ENCODE peak calls at places on chromosomes 5 and 9, in seven cellular contexts. R, A, K, O, G, N and S are unnamed samples.

GRCh38 chr5:178238313-178238635 is 5.7 kb upstream of the PHYKPL start:
- DNase-seq in R (no peak), A (no peak), K (no peak), O (peak), G (no peak), N (no peak), S (no peak)

GRCh38 chr5:17042041-17042440 is 106.0 kb upstream of the MYO10 start:
- DNase-seq in R (no peak), A (no peak), K (no peak), O (no peak), G (no peak), N (no peak), S (no peak)

GRCh38 chr5:34817558-34818351 is 21.2 kb upstream of the TTC23L start:
- DNase-seq in R (no peak), A (no peak), K (no peak), O (no peak), G (no peak), N (no peak), S (no peak)

GRCh38 chr9:125990793-125991220 is 243.6 kb downstream of the PBX3 start:
- DNase-seq in R (no peak), A (no peak), K (no peak), O (no peak), G (no peak), N (no peak), S (no peak)

GRCh38 chr9:85155380-85155779 is 485.9 kb downstream of the NTRK2 start:
- DNase-seq in R (no peak), A (no peak), K (no peak), O (no peak), G (no peak), N (no peak), S (no peak)

GRCh38 chr5:13991365-13991764 is 46.9 kb upstream of the DNAH5 start:
- DNase-seq in R (no peak), A (no peak), K (no peak), O (no peak), G (no peak), N (no peak), S (no peak)

GRCh38 chr5:149264432-149265069 is 7.1 kb upstream of the AFAP1L1 start:
- DNase-seq in R (peak), A (peak), K (peak), O (peak), G (peak), N (peak), S (peak)

GRCh38 chr9:107712390-107712789 is 222.8 kb upstream of the KLF4 start:
- DNase-seq in R (no peak), A (no peak), K (no peak), O (no peak), G (no peak), N (no peak), S (no peak)

GRCh38 chr5:132283423-132284043 is 10.7 kb upstream of the SLC22A4 start:
- DNase-seq in R (peak), A (peak), K (no peak), O (no peak), G (peak), N (no peak), S (no peak)

GRCh38 chr5:66273131-66273530 is 129.0 kb downstream of the SREK1 start:
- DNase-seq in R (no peak), A (no peak), K (no peak), O (no peak), G (no peak), N (no peak), S (no peak)

GRCh38 chr9:137881591-137882505 is 4.3 kb downstream of the CACNA1B start:
- DNase-seq in R (no peak), A (no peak), K (no peak), O (no peak), G (no peak), N (no peak), S (no peak)
- H3K4me3 ChIP-seq in R (no peak), A (no peak), K (no peak), O (no peak), G (no peak), N (no peak), S (no peak)

DNA sequence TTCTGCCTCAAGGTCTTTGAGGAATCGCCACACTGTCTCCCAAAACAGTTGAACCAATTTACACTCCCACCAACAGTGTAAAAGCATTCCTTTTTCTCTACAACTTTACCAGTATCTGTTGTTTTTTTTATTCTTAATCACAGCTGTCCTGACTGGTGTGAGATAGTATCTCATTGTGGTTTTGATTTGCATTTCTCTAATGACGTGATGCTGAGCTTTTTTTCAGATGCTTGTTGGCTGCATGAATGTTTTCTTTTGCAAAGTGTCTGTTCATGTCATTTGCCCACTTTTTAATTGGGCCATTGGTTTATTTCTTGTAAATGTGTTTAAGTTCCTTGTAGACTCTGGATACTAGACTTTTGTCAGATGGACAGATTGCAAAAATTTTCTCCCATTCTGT is 400.0 kb downstream of the DEPDC1B start:
- DNase-seq in R (no peak), A (no peak), K (no peak), O (no peak), G (no peak), N (no peak), S (no peak)
- H3K27ac ChIP-seq in R (no peak), A (no peak), K (no peak), O (no peak), G (no peak), N (no peak), S (no peak)

DNA sequence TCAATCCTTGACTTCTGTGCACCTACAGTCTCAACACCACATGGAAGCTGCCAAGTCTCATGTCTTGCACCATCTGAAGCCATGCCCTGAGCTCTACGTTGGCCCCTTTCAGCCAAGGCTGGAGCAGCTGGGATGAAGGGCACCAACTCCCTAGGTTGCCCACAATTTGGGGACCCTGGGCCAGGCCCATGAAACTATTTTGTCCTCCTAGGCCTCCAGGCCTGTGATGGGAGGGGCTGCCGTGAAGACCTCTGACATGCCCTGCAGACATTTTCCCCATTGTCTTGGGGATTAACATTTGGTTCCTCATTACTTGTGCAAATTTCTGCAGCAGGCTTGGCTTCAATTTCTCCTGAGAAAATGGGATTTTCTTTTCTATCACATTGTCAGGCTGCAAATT is 285.1 kb downstream of the DTWD2 start:
- DNase-seq in R (no peak), A (no peak), K (no peak), O (no peak), G (no peak), N (no peak), S (no peak)
- H3K4me3 ChIP-seq in R (no peak), A (no peak), K (no peak), O (no peak), G (no peak), N (no peak), S (no peak)

DNA sequence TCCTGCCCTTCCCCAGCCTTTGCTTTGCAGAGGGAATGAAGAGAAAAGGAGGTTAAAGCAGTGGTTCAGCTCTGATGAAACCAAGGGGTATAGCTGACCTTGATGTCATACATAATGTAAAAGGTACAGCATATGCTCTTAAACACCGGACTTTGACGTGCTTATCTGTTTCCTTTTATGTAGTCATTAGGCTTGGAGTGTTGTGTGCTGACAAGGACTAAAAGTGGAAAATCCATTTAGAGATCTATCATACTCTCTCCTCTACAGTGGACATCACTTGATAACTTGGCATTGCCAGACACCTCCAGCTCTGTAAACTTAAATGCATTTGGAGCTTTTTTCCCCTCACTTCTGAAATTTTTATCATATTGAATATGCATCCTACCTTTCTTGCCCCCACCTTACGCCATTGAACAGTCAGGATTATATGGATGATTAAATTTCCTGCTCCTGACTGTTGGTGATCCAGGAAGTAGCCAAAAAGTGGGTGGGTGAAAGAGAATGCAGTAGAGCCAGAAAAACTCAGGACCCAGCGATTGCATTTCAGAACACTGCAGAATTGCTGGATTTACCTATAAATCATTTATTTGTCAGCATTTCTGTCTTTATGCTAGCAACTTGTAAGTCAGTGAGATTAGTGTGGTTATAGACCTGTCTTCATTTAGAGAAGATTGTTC is 4.1 kb downstream of the TNFAIP8 start:
- DNase-seq in R (no peak), A (no peak), K (no peak), O (no peak), G (no peak), N (no peak), S (no peak)
- H3K27ac ChIP-seq in R (no peak), A (no peak), K (no peak), O (no peak), G (no peak), N (no peak), S (peak)

GRCh38 chr5:127894461-127894860 is 189.1 kb upstream of the SLC12A2 start:
- DNase-seq in R (no peak), A (no peak), K (no peak), O (no peak), G (no peak), N (no peak), S (no peak)

GRCh38 chr5:127898551-127899213 is 184.9 kb upstream of the SLC12A2 start:
- DNase-seq in R (no peak), A (no peak), K (no peak), O (no peak), G (no peak), N (no peak), S (no peak)

GRCh38 chr5:127892467-127893207 is 189.4 kb downstream of the CCDC192 start:
- DNase-seq in R (no peak), A (no peak), K (no peak), O (no peak), G (no peak), N (no peak), S (peak)

GRCh38 chr5:127891942-127892341 is 188.8 kb downstream of the CCDC192 start:
- DNase-seq in R (no peak), A (no peak), K (no peak), O (no peak), G (no peak), N (no peak), S (no peak)

GRCh38 chr5:127893232-127893631 is 190.0 kb downstream of the CCDC192 start:
- DNase-seq in R (no peak), A (no peak), K (no peak), O (no peak), G (no peak), N (no peak), S (no peak)
- H3K4me3 ChIP-seq in R (no peak), A (no peak), K (no peak), O (no peak), G (no peak), N (no peak), S (no peak)

DNA sequence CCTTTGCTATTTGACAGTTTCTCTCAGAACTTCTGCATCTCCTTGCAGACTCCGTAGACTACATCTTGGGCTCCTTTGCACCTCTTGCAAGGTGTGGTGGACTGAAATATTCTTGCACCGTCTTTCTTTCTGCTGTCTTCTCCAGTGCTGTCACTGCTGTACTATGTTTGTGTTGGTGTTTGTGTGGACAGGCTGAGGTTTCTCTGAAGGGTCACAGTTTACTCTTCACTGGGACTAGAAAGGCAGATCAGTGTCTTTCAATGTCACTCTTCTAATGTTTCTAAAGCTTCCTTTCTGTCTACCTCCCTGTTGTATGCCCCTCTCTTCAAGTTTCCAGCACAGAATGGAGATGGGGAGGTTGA is 410.0 kb upstream of the CD180 start:
- DNase-seq in R (no peak), A (no peak), K (no peak), O (no peak), G (no peak), N (no peak), S (no peak)
- H3K27ac ChIP-seq in R (no peak), A (no peak), K (no peak), O (no peak), G (no peak), N (no peak), S (no peak)

GRCh38 chr9:124420991-124421543 is 5.8 kb upstream of the PSMB7 start:
- DNase-seq in R (no peak), A (peak), K (no peak), O (no peak), G (peak), N (no peak), S (no peak)

GRCh38 chr9:124423591-124423990 is 8.3 kb upstream of the PSMB7 start:
- DNase-seq in R (no peak), A (no peak), K (no peak), O (no peak), G (no peak), N (no peak), S (no peak)

GRCh38 chr9:124415852-124416484 is 726 bp upstream of the PSMB7 start:
- DNase-seq in R (no peak), A (peak), K (no peak), O (no peak), G (no peak), N (no peak), S (no peak)

GRCh38 chr9:124423155-124423554 is 7.9 kb upstream of the PSMB7 start:
- DNase-seq in R (no peak), A (no peak), K (no peak), O (no peak), G (no peak), N (no peak), S (no peak)

DNA sequence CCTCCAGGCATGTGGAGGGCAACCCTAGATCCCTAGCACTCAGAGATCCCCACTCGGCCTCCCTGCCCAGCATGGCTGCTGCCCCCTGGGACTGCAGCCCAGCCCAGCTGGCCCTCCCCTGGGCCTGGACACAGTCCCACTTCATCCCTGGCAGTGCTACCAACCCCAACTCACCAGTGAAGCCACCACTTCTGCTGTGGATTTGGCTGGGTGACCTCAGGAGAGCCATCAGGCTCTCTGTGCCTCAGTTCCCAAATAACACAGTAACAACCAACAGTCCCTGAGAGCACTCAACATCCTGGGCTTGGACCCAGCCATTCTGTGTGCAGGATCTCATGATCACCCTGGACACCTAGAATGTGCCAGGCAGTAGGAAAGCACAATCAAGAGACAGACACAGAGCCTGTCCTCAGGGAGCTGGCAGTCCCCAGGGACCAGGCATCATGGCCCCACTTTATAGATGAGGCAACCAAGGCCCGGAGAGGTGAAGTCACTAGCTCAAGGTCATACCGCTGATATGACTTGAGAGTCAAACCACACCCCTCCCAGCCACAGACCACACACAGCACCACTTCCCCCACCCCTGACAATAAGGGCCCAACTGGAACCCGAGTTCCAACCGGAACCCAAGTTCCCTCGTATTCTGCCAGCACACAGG is 4.7 kb upstream of the PSMB7 start:
- DNase-seq in R (no peak), A (no peak), K (no peak), O (no peak), G (no peak), N (no peak), S (no peak)
- H3K4me3 ChIP-seq in R (no peak), A (no peak), K (no peak), O (no peak), G (no peak), N (no peak), S (no peak)